ENCODE peak calls at places on chromosomes 6 and 20, in six cellular contexts. E is GM12878, M is A549, W is HepG2, G is endothelial cell of umbilical vein, K is K562. H is an unnamed sample.

GRCh38 chr6:46606318-46606717 is 46.3 kb downstream of the CYP39A1 start:
- DNase-seq in W (no peak), E (no peak), M (no peak), K (no peak), G (no peak), H (no peak)

GRCh38 chr6:44315506-44315905 is 2.4 kb upstream of the AARS2 start:
- DNase-seq in M (no peak), K (no peak), W (no peak), E (no peak), G (no peak), H (no peak)

GRCh38 chr6:11810039-11810541 is 31.5 kb upstream of the ADTRP start:
- DNase-seq in G (peak), M (peak), E (no peak), W (no peak), K (peak), H (no peak)

GRCh38 chr6:118569498-118569897 is 21.4 kb downstream of the PLN start:
- DNase-seq in W (no peak), E (no peak), K (no peak), G (no peak), M (no peak), H (no peak)

GRCh38 chr20:4451487-4451886 is 270.2 kb upstream of the PRND start:
- DNase-seq in M (no peak), G (no peak), E (no peak), K (no peak), W (no peak), H (no peak)

GRCh38 chr6:133827766-133828165 is 61.1 kb upstream of the TCF21 start:
- DNase-seq in M (no peak), W (no peak), G (no peak), K (no peak), E (no peak), H (no peak)

GRCh38 chr6:167744681-167745659 is 81.7 kb upstream of the AFDN start:
- DNase-seq in G (no peak), K (no peak), E (no peak), W (no peak), M (no peak), H (no peak)

GRCh38 chr6:40997256-40997957 is 41.6 kb downstream of the UNC5CL start:
- DNase-seq in G (peak), E (no peak), K (peak), M (peak), W (peak), H (no peak)

GRCh38 chr20:40160151-40160550 is 528.9 kb downstream of the MAFB start:
- DNase-seq in M (peak), K (peak), W (peak), E (peak), G (peak), H (peak)

GRCh38 chr20:3692706-3693294 is 11.0 kb upstream of the ADAM33 start:
- DNase-seq in M (no peak), G (no peak), E (no peak), K (no peak), W (no peak), H (no peak)

GRCh38 chr6:19851273-19852089 is 14.3 kb downstream of the ID4 start:
- DNase-seq in W (peak), K (peak), E (no peak), M (peak), G (peak), H (peak)

DNA sequence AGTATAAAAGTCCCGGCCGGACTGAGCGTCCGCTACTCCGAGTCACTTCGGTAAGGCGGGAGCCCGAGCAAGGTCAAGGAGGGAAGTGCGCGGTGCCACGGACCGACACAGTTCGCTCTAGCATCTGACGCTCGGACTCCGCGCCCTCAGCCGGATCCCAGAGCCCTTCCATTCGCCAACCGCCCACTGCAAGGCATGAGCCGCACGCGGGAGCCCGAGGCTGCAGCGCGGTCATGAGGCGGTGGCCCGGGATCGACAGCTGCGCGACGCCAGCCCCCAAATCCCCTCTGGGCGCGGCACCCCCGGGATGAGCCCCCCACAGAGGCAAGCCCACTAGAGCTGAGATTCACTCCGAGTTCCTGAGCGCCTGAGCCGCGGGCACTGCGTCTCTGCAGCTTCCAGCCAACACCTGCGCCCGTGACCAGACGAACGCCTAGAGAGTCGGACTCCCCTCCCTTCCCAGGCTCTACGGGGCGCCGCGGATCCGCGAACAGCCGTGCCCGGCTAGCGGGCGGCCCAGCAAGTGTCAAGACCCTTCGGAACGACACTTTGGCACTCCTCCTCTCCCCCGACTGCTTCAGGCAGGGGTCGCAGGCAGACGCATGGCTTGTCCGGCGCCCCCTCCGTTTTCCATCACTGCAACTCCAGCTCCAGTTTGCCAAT is 749 bp upstream of the ISM1 start:
- DNase-seq in M (peak), W (no peak), E (no peak), K (no peak), G (peak), H (no peak)
- TF ChIP-seq POLR2A in M (peak), W (no peak), E (no peak), K (no peak), G (no peak), H (no peak)

GRCh38 chr20:19368351-19368750 is 155.9 kb downstream of the SLC24A3 start:
- DNase-seq in E (no peak), K (no peak), G (no peak), W (no peak), M (no peak), H (no peak)
- TF ChIP-seq MYC in E (no peak), K (no peak), G (no peak), W (no peak), M (no peak), H (no peak)

DNA sequence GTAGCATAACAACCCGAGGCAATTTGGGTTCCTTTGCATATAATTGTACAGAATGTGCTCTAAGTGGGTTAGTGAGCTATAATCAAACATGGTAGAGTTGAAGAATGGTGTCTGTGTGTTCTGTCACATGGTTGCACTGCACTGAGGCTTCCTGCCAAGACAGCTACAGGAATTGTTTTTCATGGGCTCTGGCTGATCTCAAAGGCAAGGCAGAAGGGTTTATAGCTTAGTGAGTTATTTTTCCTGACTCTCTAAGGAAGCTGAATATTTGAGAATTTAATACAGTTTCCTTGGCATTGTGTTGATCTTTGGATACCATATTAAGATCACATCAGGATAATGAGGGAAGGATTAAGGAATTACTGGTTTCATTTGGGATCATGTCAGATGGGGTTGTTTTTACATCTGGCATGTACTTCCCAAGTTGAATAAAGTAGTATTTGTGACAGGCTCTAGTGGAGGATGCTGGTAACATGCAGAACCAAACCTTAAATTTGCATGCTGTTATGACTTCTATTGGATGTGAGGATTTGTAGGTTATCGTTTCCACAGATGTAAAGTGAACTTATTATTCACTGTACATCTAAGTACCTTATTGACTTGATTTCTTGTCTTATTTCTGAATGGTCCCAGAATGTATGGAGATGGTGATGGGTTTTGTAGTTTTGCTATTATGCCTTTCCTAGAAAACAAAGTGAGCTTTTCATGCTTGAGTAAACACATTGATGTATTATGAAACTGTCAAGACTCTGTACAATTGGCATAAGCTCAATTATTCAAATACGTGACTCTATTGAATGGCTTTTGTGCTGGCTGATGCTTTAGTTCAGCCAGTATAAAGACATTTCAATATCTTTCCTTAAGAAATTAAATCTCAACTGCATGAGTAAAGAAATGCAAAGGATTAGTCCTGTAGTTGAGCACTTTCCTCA is 43.3 kb downstream of the LRRC1 start:
- DNase-seq in K (no peak), W (no peak), M (no peak), G (peak), E (no peak), H (no peak)
- TF ChIP-seq MAX in K (no peak), W (no peak), M (no peak), G (no peak), E (no peak), H (no peak)

DNA sequence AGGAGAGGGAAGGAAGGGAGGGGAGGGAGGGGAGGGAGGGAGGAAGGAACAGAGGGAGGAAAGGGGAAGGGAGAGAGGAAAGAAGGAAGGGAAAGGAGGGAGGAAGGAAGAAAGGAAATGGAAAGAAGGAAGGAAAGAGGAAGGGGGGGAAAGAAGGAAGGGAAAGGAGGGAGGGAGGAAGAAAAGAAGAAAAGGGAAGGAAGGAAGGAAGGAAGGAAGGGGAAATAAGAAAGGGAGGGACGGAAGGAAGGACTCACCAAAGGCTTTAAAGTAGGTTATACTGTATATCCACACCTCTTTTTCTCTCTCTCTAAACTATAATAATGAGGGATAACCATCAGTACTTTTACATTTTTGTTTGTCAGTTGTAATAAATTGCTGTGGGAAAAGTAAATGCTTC is 324.9 kb downstream of the ARHGAP18 start:
- DNase-seq in W (no peak), M (no peak), E (no peak), K (no peak), G (no peak), H (no peak)
- TF ChIP-seq POLR2A in W (no peak), M (no peak), E (no peak), K (no peak), G (no peak), H (no peak)

DNA sequence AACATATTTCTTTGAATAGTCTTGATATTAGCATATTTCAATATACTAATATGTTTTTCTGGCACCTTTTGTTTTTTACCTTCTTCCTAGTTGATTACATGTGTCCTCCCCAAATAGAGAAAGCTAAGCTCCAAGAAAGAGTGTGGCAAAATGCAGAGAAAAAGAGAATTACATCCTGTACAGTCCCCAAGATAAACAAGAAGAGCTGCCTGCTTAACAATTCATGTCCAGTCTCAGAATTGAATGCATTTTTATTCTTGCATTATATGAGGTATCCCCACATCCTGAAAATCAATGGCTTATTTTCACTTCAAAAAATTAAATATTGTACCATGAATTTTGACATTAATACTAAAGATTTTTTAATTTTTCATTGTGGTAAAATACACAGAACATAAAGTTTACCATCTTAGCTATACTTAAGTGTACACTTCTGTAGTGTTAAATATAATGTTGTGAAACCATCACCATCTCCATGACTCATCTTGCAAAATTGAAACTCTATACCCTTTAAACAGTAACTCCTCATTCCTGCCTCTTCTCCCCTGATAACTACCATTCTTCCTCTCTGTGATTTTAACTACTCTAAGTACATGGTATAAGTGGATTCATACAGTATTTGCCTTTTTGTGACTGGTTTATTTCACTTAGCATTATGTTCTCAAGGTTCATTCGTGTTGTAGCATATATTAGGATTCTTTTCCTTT is 490.3 kb downstream of the COL12A1 start:
- DNase-seq in M (no peak), G (no peak), W (no peak), E (no peak), K (no peak), H (peak)
- TF ChIP-seq MYC in M (no peak), G (no peak), W (no peak), E (no peak), K (no peak), H (no peak)

GRCh38 chr6:87945966-87946365 is 101.7 kb upstream of the SPACA1 start:
- DNase-seq in G (no peak), E (no peak), M (no peak), W (no peak), K (no peak), H (no peak)
- TF ChIP-seq MAX in G (no peak), E (no peak), M (no peak), W (no peak), K (no peak), H (no peak)

DNA sequence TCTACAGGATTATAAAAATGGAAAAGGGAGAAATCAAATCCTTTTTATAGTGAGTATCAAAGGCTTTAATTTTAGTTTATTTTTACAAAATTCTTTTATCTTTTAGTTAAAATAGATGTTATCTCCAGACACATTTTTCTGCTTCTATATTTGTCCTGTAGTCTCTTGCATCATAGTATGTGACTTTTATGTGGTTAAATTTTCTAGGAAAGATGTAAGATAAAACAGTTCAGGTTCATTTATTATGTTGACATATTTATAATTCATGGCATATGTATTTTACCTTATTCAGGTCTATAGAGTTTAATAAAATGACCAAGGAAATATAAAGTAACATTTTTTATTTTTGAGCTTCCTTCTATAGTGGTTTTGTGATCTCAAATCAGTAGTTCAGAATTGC is 52.7 kb upstream of the PRL start:
- DNase-seq in M (no peak), K (no peak), G (no peak), W (no peak), E (no peak), H (no peak)
- TF ChIP-seq POLR2A in M (no peak), K (no peak), G (no peak), W (no peak), E (no peak), H (no peak)

GRCh38 chr6:35663447-35664235 is 25.1 kb downstream of the FKBP5 start:
- DNase-seq in G (peak), E (no peak), K (no peak), W (no peak), M (no peak), H (no peak)
- TF ChIP-seq MYC in G (no peak), E (no peak), K (no peak), W (no peak), M (no peak), H (no peak)